ENCODE peak calls at places on chromosomes 13 and 19, in four cellular contexts. One of them, this sample, is unnamed.

GRCh38 chr13:23504188-23504587 is 66.0 kb upstream of the TNFRSF19 start:
- DNase-seq in H9: no peak
- DNase-seq in cardiac muscle cell: no peak
- DNase-seq in CD8-positive, alpha-beta T cell: no peak
- DNase-seq in this sample: no peak

GRCh38 chr19:34574704-34575103 is 93.1 kb downstream of the WTIP start:
- DNase-seq in H9: no peak
- DNase-seq in cardiac muscle cell: no peak
- DNase-seq in CD8-positive, alpha-beta T cell: no peak
- DNase-seq in this sample: no peak

GRCh38 chr19:46746281-46746965 is at the start of gene STRN4:
- DNase-seq in H9: no peak
- DNase-seq in cardiac muscle cell: peak; percentile 58
- DNase-seq in CD8-positive, alpha-beta T cell: peak; percentile 61
- DNase-seq in this sample: peak; percentile 87

GRCh38 chr13:27923794-27924528 is 4.2 kb downstream of the PDX1 start:
- DNase-seq in H9: no peak
- DNase-seq in cardiac muscle cell: no peak
- DNase-seq in CD8-positive, alpha-beta T cell: no peak
- DNase-seq in this sample: no peak

GRCh38 chr13:77623797-77624196 is 73.7 kb upstream of the SLAIN1 start:
- DNase-seq in H9: no peak
- DNase-seq in cardiac muscle cell: no peak
- DNase-seq in CD8-positive, alpha-beta T cell: no peak
- DNase-seq in this sample: no peak

GRCh38 chr19:15253076-15253475 is 20.8 kb upstream of the EPHX3 start:
- DNase-seq in H9: no peak
- DNase-seq in cardiac muscle cell: no peak
- DNase-seq in CD8-positive, alpha-beta T cell: no peak
- DNase-seq in this sample: no peak

GRCh38 chr19:58305932-58306323 is 751 bp downstream of the ERVK3-1 start:
- DNase-seq in H9: no peak
- DNase-seq in cardiac muscle cell: no peak
- DNase-seq in CD8-positive, alpha-beta T cell: no peak
- DNase-seq in this sample: peak; percentile 25

GRCh38 chr19:21921691-21922180 is 85.8 kb upstream of the ZNF43 start:
- DNase-seq in H9: no peak
- DNase-seq in cardiac muscle cell: no peak
- DNase-seq in CD8-positive, alpha-beta T cell: no peak
- DNase-seq in this sample: no peak

GRCh38 chr13:111448504-111448903 is 128.1 kb downstream of the TEX29 start:
- DNase-seq in H9: no peak
- DNase-seq in cardiac muscle cell: no peak
- DNase-seq in CD8-positive, alpha-beta T cell: no peak
- DNase-seq in this sample: no peak

GRCh38 chr13:113970810-113971470 is 2.9 kb downstream of the C13orf46 start:
- DNase-seq in H9: no peak
- DNase-seq in cardiac muscle cell: peak; percentile 70
- DNase-seq in CD8-positive, alpha-beta T cell: no peak
- DNase-seq in this sample: no peak

GRCh38 chr19:48445256-48445605 is 552 bp upstream of the GRWD1 start:
- DNase-seq in H9: peak; percentile 62
- DNase-seq in cardiac muscle cell: peak; percentile 96
- DNase-seq in CD8-positive, alpha-beta T cell: no peak
- DNase-seq in this sample: peak; percentile 85

GRCh38 chr19:35392742-35393350 is 22.0 kb downstream of the GPR42 start:
- DNase-seq in H9: no peak
- DNase-seq in cardiac muscle cell: no peak
- DNase-seq in CD8-positive, alpha-beta T cell: no peak
- DNase-seq in this sample: no peak

GRCh38 chr19:53958168-53958571 is 4.6 kb upstream of the CACNG8 start:
- DNase-seq in H9: peak; percentile 80
- DNase-seq in cardiac muscle cell: peak; percentile 56
- DNase-seq in CD8-positive, alpha-beta T cell: no peak
- DNase-seq in this sample: no peak

GRCh38 chr19:38836438-38837303 is 5.1 kb upstream of the ECH1 start:
- DNase-seq in H9: no peak
- DNase-seq in cardiac muscle cell: no peak
- DNase-seq in CD8-positive, alpha-beta T cell: no peak
- DNase-seq in this sample: no peak

GRCh38 chr19:3479819-3480215 is 508 bp downstream of the SMIM24 start:
- DNase-seq in H9: peak; percentile 71
- DNase-seq in cardiac muscle cell: no peak
- DNase-seq in CD8-positive, alpha-beta T cell: peak; percentile 9
- DNase-seq in this sample: peak; percentile 54

GRCh38 chr13:67278230-67278629 is 48.1 kb upstream of the PCDH9 start:
- DNase-seq in H9: no peak
- DNase-seq in cardiac muscle cell: peak; percentile 83
- DNase-seq in CD8-positive, alpha-beta T cell: no peak
- DNase-seq in this sample: no peak

GRCh38 chr13:87820221-87820620 is 149.1 kb downstream of the SLITRK5 start:
- DNase-seq in H9: no peak
- DNase-seq in cardiac muscle cell: peak; percentile 31
- DNase-seq in CD8-positive, alpha-beta T cell: no peak
- DNase-seq in this sample: no peak

GRCh38 chr13:51816604-51817254 is 12.8 kb upstream of the DHRS12 start:
- DNase-seq in H9: no peak
- DNase-seq in cardiac muscle cell: no peak
- DNase-seq in CD8-positive, alpha-beta T cell: no peak
- DNase-seq in this sample: no peak

GRCh38 chr19:11160119-11160768 is 4.7 kb upstream of the SPC24 start:
- DNase-seq in H9: no peak
- DNase-seq in cardiac muscle cell: peak; percentile 78
- DNase-seq in CD8-positive, alpha-beta T cell: no peak
- DNase-seq in this sample: no peak

GRCh38 chr13:113861433-113862030 is 2.3 kb downstream of the GAS6 start:
- DNase-seq in H9: peak; percentile 32
- DNase-seq in cardiac muscle cell: no peak
- DNase-seq in CD8-positive, alpha-beta T cell: no peak
- DNase-seq in this sample: no peak

GRCh38 chr19:4343056-4343844 is at the start of gene MPND:
- DNase-seq in H9: peak; percentile 86
- DNase-seq in cardiac muscle cell: peak; percentile 86
- DNase-seq in CD8-positive, alpha-beta T cell: peak; percentile 90
- DNase-seq in this sample: peak; percentile 96

GRCh38 chr13:63625869-63626268 is 2210.2 kb upstream of the PCDH20 start:
- DNase-seq in H9: no peak
- DNase-seq in cardiac muscle cell: no peak
- DNase-seq in CD8-positive, alpha-beta T cell: no peak
- DNase-seq in this sample: no peak

GRCh38 chr19:15181394-15181793 is 19.4 kb downstream of the NOTCH3 start:
- DNase-seq in H9: peak; percentile 87
- DNase-seq in cardiac muscle cell: no peak
- DNase-seq in CD8-positive, alpha-beta T cell: no peak
- DNase-seq in this sample: no peak

GRCh38 chr19:30882411-30883005 is 466.7 kb downstream of the TSHZ3 start:
- DNase-seq in H9: peak; percentile 11
- DNase-seq in cardiac muscle cell: no peak
- DNase-seq in CD8-positive, alpha-beta T cell: no peak
- DNase-seq in this sample: no peak

GRCh38 chr19:19321143-19321577 is 531 bp downstream of the MAU2 start:
- DNase-seq in H9: peak; percentile 47
- DNase-seq in cardiac muscle cell: no peak
- DNase-seq in CD8-positive, alpha-beta T cell: no peak
- DNase-seq in this sample: peak; percentile 41

GRCh38 chr13:22848539-22849052 is 332.2 kb upstream of the SGCG start:
- DNase-seq in H9: peak; percentile 93
- DNase-seq in cardiac muscle cell: no peak
- DNase-seq in CD8-positive, alpha-beta T cell: no peak
- DNase-seq in this sample: peak; percentile 14

GRCh38 chr13:113411216-113412023 is 41.9 kb downstream of the ADPRHL1 start:
- DNase-seq in H9: no peak
- DNase-seq in cardiac muscle cell: peak; percentile 74
- DNase-seq in CD8-positive, alpha-beta T cell: no peak
- DNase-seq in this sample: peak; percentile 53

GRCh38 chr13:93259527-93260080 is 33.0 kb downstream of the GPC6 start:
- DNase-seq in H9: no peak
- DNase-seq in cardiac muscle cell: no peak
- DNase-seq in CD8-positive, alpha-beta T cell: no peak
- DNase-seq in this sample: no peak

This sample was measured in hepatocyte.